ENCODE peak calls at places on chromosomes 4 and X, in six cellular contexts. K, X, U, R, D and G are unnamed samples.
A peak's percentile ranks its signal among the peaks of the same experiment; 100 is the strongest.

GRCh38 chr4:95732061-95732460 is 107.8 kb upstream of the PDHA2 start:
- DNase-seq in D (no peak), X (no peak), K (no peak), U (no peak), R (no peak), G (no peak)

GRCh38 chr4:139054791-139055376 is 39.3 kb downstream of the NOCT start:
- DNase-seq in U (no peak), X (no peak), R (no peak), D (no peak), K (no peak), G (no peak)

GRCh38 chr4:107853444-107854325 is 29.0 kb downstream of the SGMS2 start:
- DNase-seq in U (no peak), X (peak; percentile 42), D (no peak), K (no peak), R (no peak), G (no peak)

GRCh38 chr4:125677665-125678307 is 363.0 kb downstream of the FAT4 start:
- DNase-seq in R (no peak), X (no peak), U (no peak), D (no peak), K (no peak), G (no peak)

GRCh38 chrX:54891573-54891972 is 29.1 kb upstream of the TRO start:
- DNase-seq in X (peak; percentile 23), D (no peak), U (peak; percentile 36), R (peak; percentile 18), K (no peak), G (peak; percentile 21)

GRCh38 chr4:24768006-24768405 is 27.4 kb upstream of the SOD3 start:
- DNase-seq in D (no peak), K (no peak), X (no peak), U (no peak), R (no peak), G (no peak)

GRCh38 chr4:55475394-55476243 is 71.1 kb downstream of the CLOCK start:
- DNase-seq in R (no peak), U (no peak), K (peak; percentile 4), D (no peak), X (no peak), G (no peak)

GRCh38 chrX:36867143-36867542 is 141.0 kb upstream of the FAM47C start:
- DNase-seq in D (no peak), K (no peak), R (peak; percentile 2), U (peak; percentile 22), X (no peak), G (peak; percentile 2)

GRCh38 chr4:32986236-32986635 is 2266.1 kb downstream of the PCDH7 start:
- DNase-seq in D (no peak), X (no peak), U (no peak), K (no peak), R (no peak), G (no peak)

GRCh38 chr4:125382995-125383394 is 68.2 kb downstream of the FAT4 start:
- DNase-seq in D (no peak), U (no peak), K (no peak), R (no peak), X (no peak), G (no peak)

GRCh38 chr4:55545133-55545532 is 1.6 kb downstream of the CLOCK start:
- DNase-seq in X (peak; percentile 28), K (no peak), U (no peak), D (no peak), R (no peak), G (peak; percentile 7)

GRCh38 chr4:7539659-7540058 is 104.9 kb upstream of the PSAPL1 start:
- DNase-seq in R (peak; percentile 62), U (peak; percentile 73), X (peak; percentile 92), D (no peak), K (no peak), G (peak; percentile 48)

GRCh38 chrX:70132244-70132643 is 1.0 kb upstream of the IGBP1 start:
- DNase-seq in R (peak; percentile 7), X (no peak), K (no peak), D (no peak), U (no peak), G (no peak)

GRCh38 chr4:121370729-121371325 is 10.0 kb downstream of the QRFPR start:
- DNase-seq in D (no peak), R (peak; percentile 19), U (no peak), K (no peak), X (peak; percentile 40), G (peak; percentile 17)

GRCh38 chr4:158597879-158598596 is 73.6 kb downstream of the C4orf46 start:
- DNase-seq in D (no peak), K (no peak), U (no peak), R (peak; percentile 13), X (no peak), G (no peak)

GRCh38 chr4:22607382-22607781 is 85.4 kb upstream of the GBA3 start:
- DNase-seq in U (peak; percentile 2), K (no peak), X (peak; percentile 54), D (no peak), R (no peak), G (peak; percentile 35)

GRCh38 chrX:21126661-21127060 is 247.6 kb upstream of the CNKSR2 start:
- DNase-seq in X (no peak), R (no peak), K (no peak), U (no peak), D (no peak), G (no peak)

GRCh38 chr4:184804621-184805020 is 21.1 kb downstream of the ACSL1 start:
- DNase-seq in X (no peak), D (no peak), R (no peak), U (no peak), K (no peak), G (no peak)

GRCh38 chrX:151828434-151829080 is 84.1 kb upstream of the MAGEA4 start:
- DNase-seq in D (no peak), K (no peak), U (no peak), X (no peak), R (no peak), G (no peak)

GRCh38 chr4:26174033-26174432 is 146.8 kb upstream of the RBPJ start:
- DNase-seq in R (peak; percentile 7), U (no peak), K (no peak), X (no peak), D (no peak), G (no peak)

GRCh38 chr4:28686618-28687017 is 1826.0 kb downstream of the STIM2 start:
- DNase-seq in X (peak; percentile 58), K (no peak), U (peak; percentile 52), R (peak; percentile 4), D (peak; percentile 62), G (peak; percentile 8)

GRCh38 chr4:109389367-109390118 is 44.1 kb upstream of the SEC24B start:
- DNase-seq in X (no peak), R (no peak), D (no peak), U (no peak), K (peak; percentile 23), G (peak; percentile 20)

GRCh38 chr4:53917719-53918118 is 146.7 kb downstream of the CHIC2 start:
- DNase-seq in K (no peak), X (no peak), D (no peak), U (no peak), R (no peak), G (no peak)

GRCh38 chrX:136030357-136031225 is 45.4 kb downstream of the SLC9A6 start:
- DNase-seq in U (no peak), R (no peak), K (no peak), X (no peak), D (no peak), G (no peak)

GRCh38 chr4:170464614-170465197 is 374.9 kb upstream of the AADAT start:
- DNase-seq in D (peak; percentile 43), U (no peak), R (no peak), X (no peak), K (no peak), G (no peak)

GRCh38 chr4:86484241-86484640 is 109.9 kb upstream of the PTPN13 start:
- DNase-seq in X (no peak), U (no peak), D (no peak), K (no peak), R (no peak), G (no peak)

GRCh38 chrX:119736206-119736764 is 22.1 kb upstream of the SOWAHD start:
- DNase-seq in U (no peak), R (no peak), D (no peak), X (no peak), K (no peak), G (peak; percentile 56)

DNA sequence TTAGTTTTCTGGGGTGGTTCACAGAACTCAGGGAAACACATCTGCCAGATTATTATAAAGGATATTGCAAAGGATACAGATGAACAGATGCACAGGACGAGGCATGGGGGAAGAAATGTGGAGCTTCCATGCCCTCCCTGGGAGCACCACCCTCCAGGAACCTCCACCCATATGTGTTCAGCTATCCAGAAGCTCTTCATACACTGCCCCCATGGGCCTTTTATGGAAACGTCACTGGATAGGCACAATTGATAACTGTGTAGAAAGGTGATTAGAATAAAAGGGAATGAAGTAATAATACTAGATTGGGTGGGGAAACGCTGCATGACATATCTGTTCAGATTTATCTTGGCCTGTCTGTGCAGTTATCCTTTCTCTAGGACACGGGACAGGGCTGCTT is 357.9 kb downstream of the HS3ST1 start:
- DNase-seq in D (no peak), R (no peak), X (no peak), U (no peak), K (no peak), G (no peak)
- TF ChIP-seq YY1 in D (no peak), R (no peak), X (no peak), U (no peak), K (no peak), G (no peak)

GRCh38 chr4:173807347-173807746 is 277.3 kb upstream of the HAND2 start:
- DNase-seq in X (no peak), D (no peak), U (no peak), R (no peak), K (no peak), G (no peak)
- TF ChIP-seq ZNF274 in X (no peak), D (no peak), U (no peak), R (no peak), K (no peak), G (no peak)

DNA sequence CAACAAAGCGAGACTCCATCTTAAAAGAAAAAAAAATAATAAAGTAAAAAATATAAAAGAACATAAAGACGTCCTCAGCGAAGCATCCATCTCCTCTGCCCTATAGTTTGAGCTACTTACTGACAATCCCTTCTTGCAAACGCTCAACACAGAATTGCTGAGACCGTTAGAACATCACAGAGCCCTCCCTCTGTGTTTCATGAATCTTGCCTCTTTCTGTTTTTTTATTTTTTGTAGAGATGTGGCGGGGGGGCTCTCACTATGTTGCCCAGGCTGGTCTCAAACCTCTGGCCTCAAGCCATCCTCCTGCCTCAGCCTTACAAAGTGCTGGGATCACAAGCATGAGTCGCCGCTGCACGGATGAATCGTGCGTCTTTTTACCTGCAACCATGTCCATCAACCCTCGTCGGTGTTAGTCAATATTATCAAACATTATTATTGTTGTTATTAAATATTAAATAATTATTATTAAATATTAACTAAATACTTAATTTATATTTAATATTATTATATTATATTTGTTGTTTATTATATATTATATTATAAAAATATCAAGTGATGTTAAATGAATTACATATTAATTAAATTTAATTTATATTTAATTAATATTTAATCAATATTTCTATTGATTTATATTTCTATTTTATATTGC is 200.7 kb downstream of the CRLF2 start:
- DNase-seq in R (no peak), X (no peak), K (no peak), D (no peak), U (no peak), G (no peak)
- TF ChIP-seq YY1 in R (no peak), X (no peak), K (no peak), D (no peak), U (no peak), G (no peak)

DNA sequence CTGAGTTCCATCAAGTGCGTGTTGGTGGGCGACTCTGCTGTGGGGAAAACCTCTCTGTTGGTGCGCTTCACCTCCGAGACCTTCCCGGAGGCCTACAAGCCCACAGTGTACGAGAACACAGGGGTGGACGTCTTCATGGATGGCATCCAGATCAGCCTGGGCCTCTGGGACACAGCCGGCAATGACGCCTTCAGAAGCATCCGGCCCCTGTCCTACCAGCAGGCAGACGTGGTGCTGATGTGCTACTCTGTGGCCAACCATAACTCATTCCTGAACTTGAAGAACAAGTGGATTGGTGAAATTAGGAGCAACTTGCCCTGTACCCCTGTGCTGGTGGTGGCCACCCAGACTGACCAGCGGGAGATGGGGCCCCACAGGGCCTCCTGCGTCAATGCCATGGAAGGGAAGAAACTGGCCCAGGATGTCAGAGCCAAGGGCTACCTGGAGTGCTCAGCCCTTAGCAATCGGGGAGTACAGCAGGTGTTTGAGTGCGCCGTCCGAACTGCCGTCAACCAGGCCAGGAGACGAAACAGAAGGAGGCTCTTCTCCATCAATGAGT is 46.6 kb downstream of the RHOH start:
- DNase-seq in K (no peak), X (no peak), R (no peak), U (no peak), D (no peak), G (no peak)
- TF ChIP-seq ZNF274 in K (no peak), X (no peak), R (no peak), U (no peak), D (no peak), G (no peak)